ENCODE peak calls at places on chromosomes 4 and X, in seven cellular contexts. J is endothelial cell; Q is astrocyte of the spinal cord; R is frontal cortex; L is Caki2; N is fibroblast of pulmonary artery; B is stimulated activated naive CD8-positive, alpha-beta T cell treated with anti-CD3 and anti-CD28 coated beads, Interleukin-15, Interleukin-2, amounts not matched to agents 100 U/mL and 50 U/mL, for 24 hours. V is an unnamed sample.

GRCh38 chr4:168674077-168674747 is 177.4 kb downstream of the PALLD start:
- DNase-seq in J (no peak), Q (peak; percentile 58), R (no peak), L (no peak), N (peak; percentile 43), B (no peak), V (no peak)

GRCh38 chr4:177511611-177512010 is 69.4 kb upstream of the AGA start:
- DNase-seq in J (no peak), Q (no peak), R (no peak), L (no peak), N (no peak), B (no peak), V (no peak)

GRCh38 chr4:173990126-173990878 is 293.2 kb downstream of the FBXO8 start:
- DNase-seq in J (peak; percentile 28), Q (peak; percentile 44), R (no peak), L (no peak), N (peak; percentile 79), B (no peak), V (no peak)

GRCh38 chrX:95318882-95319281 is 1365.8 kb upstream of the DIAPH2 start:
- DNase-seq in J (peak; percentile 4), Q (no peak), R (no peak), L (peak; percentile 12), N (no peak), B (no peak), V (no peak)

GRCh38 chr4:175671491-175671934 is 140.6 kb downstream of the GPM6A start:
- DNase-seq in J (no peak), Q (no peak), R (peak; percentile 15), L (no peak), N (no peak), B (no peak), V (no peak)

GRCh38 chr4:182206266-182206665 is 36.9 kb upstream of the TENM3 start:
- DNase-seq in J (no peak), Q (no peak), R (no peak), L (no peak), N (no peak), B (no peak), V (no peak)

GRCh38 chrX:15675490-15675921 is 10.9 kb upstream of the CLTRN start:
- DNase-seq in J (peak; percentile 58), Q (no peak), R (peak; percentile 54), L (peak; percentile 89), N (no peak), B (peak; percentile 81), V (peak; percentile 83)

GRCh38 chrX:150627957-150628356 is 59.5 kb downstream of the MTM1 start:
- DNase-seq in J (no peak), Q (no peak), R (no peak), L (no peak), N (no peak), B (no peak), V (no peak)

GRCh38 chr4:83961575-83961974 is 425.7 kb downstream of the GPAT3 start:
- DNase-seq in J (no peak), Q (peak; percentile 34), R (no peak), L (peak; percentile 3), N (peak; percentile 33), B (no peak), V (no peak)

GRCh38 chr4:154578919-154579318 is 11.6 kb downstream of the FGA start:
- DNase-seq in J (no peak), Q (no peak), R (no peak), L (no peak), N (peak; percentile 5), B (no peak), V (no peak)

GRCh38 chr4:4711902-4712301 is 147.6 kb upstream of the MSX1 start:
- DNase-seq in J (no peak), Q (no peak), R (no peak), L (no peak), N (no peak), B (no peak), V (no peak)

GRCh38 chrX:16828126-16828908 is 41.8 kb downstream of the RBBP7 start:
- DNase-seq in J (no peak), Q (peak; percentile 88), R (no peak), L (peak; percentile 40), N (peak; percentile 95), B (no peak), V (no peak)

GRCh38 chr4:128590034-128590740 is 219.3 kb upstream of the JADE1 start:
- DNase-seq in J (no peak), Q (no peak), R (no peak), L (peak; percentile 67), N (no peak), B (no peak), V (no peak)

GRCh38 chr4:41644288-41644914 is 104.1 kb downstream of the PHOX2B start:
- DNase-seq in J (peak; percentile 93), Q (peak; percentile 53), R (peak; percentile 66), L (no peak), N (peak; percentile 46), B (peak; percentile 36), V (no peak)

GRCh38 chr4:163194593-163194992 is 27.9 kb upstream of the NAF1 start:
- DNase-seq in J (no peak), Q (no peak), R (no peak), L (no peak), N (no peak), B (no peak), V (no peak)

GRCh38 chr4:153137168-153137567 is 67.1 kb upstream of the TRIM2 start:
- DNase-seq in J (no peak), Q (peak; percentile 83), R (peak; percentile 24), L (no peak), N (peak; percentile 89), B (no peak), V (no peak)

GRCh38 chr4:10623241-10623640 is 61.3 kb downstream of the CLNK start:
- DNase-seq in J (no peak), Q (peak; percentile 72), R (no peak), L (no peak), N (no peak), B (no peak), V (no peak)

GRCh38 chrX:84737471-84737871 is 235.2 kb upstream of the HDX start:
- DNase-seq in J (no peak), Q (no peak), R (no peak), L (no peak), N (no peak), B (no peak), V (no peak)

GRCh38 chrX:69324851-69325250 is 159.6 kb upstream of the PJA1 start:
- DNase-seq in J (no peak), Q (no peak), R (no peak), L (no peak), N (no peak), B (no peak), V (no peak)

GRCh38 chrX:85859426-85859825 is 187.9 kb downstream of the CHM start:
- DNase-seq in J (no peak), Q (no peak), R (no peak), L (no peak), N (peak; percentile 0), B (no peak), V (no peak)

GRCh38 chr4:89619230-89619962 is 217.6 kb downstream of the SNCA start:
- DNase-seq in J (no peak), Q (no peak), R (no peak), L (no peak), N (no peak), B (no peak), V (no peak)

GRCh38 chrX:86047174-86047991 is at the start of gene CHM:
- DNase-seq in J (peak; percentile 47), Q (peak; percentile 89), R (peak; percentile 44), L (peak; percentile 78), N (peak; percentile 88), B (peak; percentile 43), V (peak; percentile 48)

GRCh38 chr4:184375027-184375426 is 99.3 kb downstream of the IRF2 start:
- DNase-seq in J (no peak), Q (no peak), R (no peak), L (no peak), N (no peak), B (no peak), V (no peak)

GRCh38 chr4:17168571-17168970 is 270.1 kb upstream of the LDB2 start:
- DNase-seq in J (no peak), Q (peak; percentile 96), R (no peak), L (peak; percentile 8), N (peak; percentile 90), B (no peak), V (no peak)

GRCh38 chr4:137531951-137532868 is at the start of gene PCDH18:
- DNase-seq in J (peak; percentile 52), Q (peak; percentile 97), R (peak; percentile 15), L (no peak), N (peak; percentile 98), B (no peak), V (no peak)

GRCh38 chrX:131588995-131589394 is 45.1 kb downstream of the OR13H1 start:
- DNase-seq in J (no peak), Q (no peak), R (no peak), L (no peak), N (peak; percentile 8), B (no peak), V (no peak)

GRCh38 chrX:124506031-124506430 is 159.7 kb downstream of the SH2D1A start:
- DNase-seq in J (no peak), Q (no peak), R (no peak), L (no peak), N (no peak), B (no peak), V (no peak)

GRCh38 chr4:110515676-110516075 is 39.7 kb downstream of the ENPEP start:
- DNase-seq in J (no peak), Q (peak; percentile 29), R (no peak), L (no peak), N (no peak), B (no peak), V (no peak)

GRCh38 chrX:154313147-154313546 is 17.6 kb downstream of the TKTL1 start:
- DNase-seq in J (no peak), Q (no peak), R (no peak), L (no peak), N (no peak), B (peak; percentile 41), V (no peak)